ENCODE peak calls at places on chromosomes 1 and 21, in seven cellular contexts. B is activated naive CD8-positive, alpha-beta T cell treated with anti-CD3 and anti-CD28 coated beads, Interleukin-2, amount 50 U/mL, for 16 hours; E is cardiac muscle cell; C is NCI-H510A treated with DMSO at 0.1 percent for 48 hours; Q is activated T-cell treated with anti-CD3 and anti-CD28 coated beads, Interleukin-2, amount 50 U/mL, for 4 hours; Y is hypothalamus; J is GM23248. I is an unnamed sample.
A peak's percentile ranks its signal among the peaks of the same experiment; 100 is the strongest.

GRCh38 chr1:61348025-61348665 is 265.8 kb downstream of the NFIA start:
- DNase-seq in B (no peak), E (no peak), C (peak; percentile 42), Q (no peak), Y (no peak), J (no peak), I (no peak)

GRCh38 chr1:192749349-192749748 is 59.5 kb upstream of the RGS2 start:
- DNase-seq in B (no peak), E (no peak), C (peak; percentile 56), Q (no peak), Y (no peak), J (no peak), I (no peak)

GRCh38 chr21:26850116-26850643 is 5.0 kb upstream of the ADAMTS1 start:
- DNase-seq in B (no peak), E (peak; percentile 76), C (peak; percentile 18), Q (no peak), Y (no peak), J (peak; percentile 60), I (no peak)

GRCh38 chr1:18535391-18536210 is 54.9 kb downstream of the KLHDC7A start:
- DNase-seq in B (no peak), E (no peak), C (peak; percentile 58), Q (no peak), Y (no peak), J (no peak), I (no peak)

GRCh38 chr21:33437140-33437539 is 33.9 kb downstream of the IFNGR2 start:
- DNase-seq in B (no peak), E (no peak), C (no peak), Q (no peak), Y (no peak), J (no peak), I (no peak)

GRCh38 chr1:179228783-179229213 is 679 bp downstream of the ABL2 start:
- DNase-seq in B (no peak), E (peak; percentile 24), C (peak; percentile 32), Q (peak; percentile 17), Y (peak; percentile 35), J (peak; percentile 72), I (peak; percentile 61)

GRCh38 chr1:13651279-13651678 is 48.7 kb upstream of the PRDM2 start:
- DNase-seq in B (no peak), E (peak; percentile 48), C (no peak), Q (no peak), Y (no peak), J (peak; percentile 35), I (no peak)

GRCh38 chr1:246587606-246588005 is 21.4 kb downstream of the CNST start:
- DNase-seq in B (no peak), E (peak; percentile 82), C (no peak), Q (no peak), Y (no peak), J (peak; percentile 81), I (no peak)

GRCh38 chr1:230806552-230806951 is 59.4 kb downstream of the CAPN9 start:
- DNase-seq in B (no peak), E (no peak), C (no peak), Q (no peak), Y (no peak), J (no peak), I (no peak)

GRCh38 chr1:161119379-161120061 is 1.6 kb downstream of the NIT1 start:
- DNase-seq in B (peak; percentile 50), E (peak; percentile 82), C (no peak), Q (peak; percentile 55), Y (no peak), J (peak; percentile 86), I (no peak)

GRCh38 chr1:178538192-178538916 is 25.4 kb downstream of the TEX35 start:
- DNase-seq in B (no peak), E (peak; percentile 52), C (no peak), Q (no peak), Y (no peak), J (peak; percentile 91), I (no peak)

GRCh38 chr1:29389533-29390041 is 153.3 kb downstream of the PTPRU start:
- DNase-seq in B (no peak), E (no peak), C (no peak), Q (no peak), Y (no peak), J (no peak), I (no peak)

GRCh38 chr1:212618466-212619210 is 10.1 kb downstream of the ATF3 start:
- DNase-seq in B (no peak), E (no peak), C (no peak), Q (no peak), Y (no peak), J (peak; percentile 79), I (no peak)

GRCh38 chr1:48202030-48202752 is 20.3 kb upstream of the SLC5A9 start:
- DNase-seq in B (no peak), E (peak; percentile 96), C (peak; percentile 35), Q (peak; percentile 48), Y (peak; percentile 70), J (peak; percentile 93), I (peak; percentile 59)

GRCh38 chr1:205351984-205352713 is 4.6 kb downstream of the KLHDC8A start:
- DNase-seq in B (no peak), E (peak; percentile 40), C (peak; percentile 71), Q (no peak), Y (no peak), J (peak; percentile 55), I (peak; percentile 81)

GRCh38 chr1:24074817-24075725 is 36.9 kb downstream of the MYOM3 start:
- DNase-seq in B (no peak), E (no peak), C (no peak), Q (no peak), Y (no peak), J (no peak), I (no peak)

GRCh38 chr1:3568815-3569435 is 42.4 kb downstream of the MEGF6 start:
- DNase-seq in B (no peak), E (no peak), C (no peak), Q (no peak), Y (no peak), J (no peak), I (no peak)

GRCh38 chr1:28078680-28079626 is 9.5 kb downstream of the EYA3 start:
- DNase-seq in B (no peak), E (peak; percentile 81), C (no peak), Q (no peak), Y (no peak), J (peak; percentile 74), I (no peak)

GRCh38 chr21:35593000-35593502 is 467.3 kb downstream of the SETD4 start:
- DNase-seq in B (no peak), E (peak; percentile 62), C (no peak), Q (no peak), Y (no peak), J (peak; percentile 57), I (no peak)

GRCh38 chr1:155951753-155952504 is 10.5 kb downstream of the RXFP4 start:
- DNase-seq in B (no peak), E (no peak), C (no peak), Q (no peak), Y (no peak), J (no peak), I (no peak)

GRCh38 chr1:153439273-153439672 is 21.2 kb downstream of the S100A7 start:
- DNase-seq in B (no peak), E (no peak), C (no peak), Q (no peak), Y (no peak), J (no peak), I (no peak)

GRCh38 chr1:29122662-29122986 is 1.1 kb downstream of the TMEM200B start:
- DNase-seq in B (no peak), E (peak; percentile 89), C (no peak), Q (no peak), Y (no peak), J (peak; percentile 96), I (peak; percentile 82)

GRCh38 chr1:200905411-200906052 is 10.8 kb downstream of the INAVA start:
- DNase-seq in B (no peak), E (no peak), C (no peak), Q (peak; percentile 23), Y (no peak), J (peak; percentile 20), I (no peak)

GRCh38 chr1:43537423-43538142 is 6.9 kb downstream of the PTPRF start:
- DNase-seq in B (no peak), E (no peak), C (no peak), Q (no peak), Y (no peak), J (no peak), I (no peak)

GRCh38 chr1:39269791-39270342 is 65.4 kb downstream of the MACF1 start:
- DNase-seq in B (no peak), E (peak; percentile 77), C (peak; percentile 99), Q (no peak), Y (no peak), J (peak; percentile 57), I (no peak)

GRCh38 chr21:21232320-21232719 is 234.1 kb downstream of the NCAM2 start:
- DNase-seq in B (no peak), E (peak; percentile 82), C (no peak), Q (no peak), Y (peak; percentile 37), J (peak; percentile 61), I (no peak)

GRCh38 chr21:37758997-37759396 is 157.3 kb downstream of the KCNJ6 start:
- DNase-seq in B (no peak), E (peak; percentile 47), C (peak; percentile 44), Q (no peak), Y (no peak), J (peak; percentile 68), I (no peak)

GRCh38 chr1:175043824-175044223 is 20.6 kb upstream of the MRPS14 start:
- DNase-seq in B (no peak), E (no peak), C (no peak), Q (no peak), Y (no peak), J (no peak), I (no peak)

GRCh38 chr21:45128613-45129226 is 54.3 kb downstream of the ADARB1 start:
- DNase-seq in B (peak; percentile 52), E (peak; percentile 80), C (peak; percentile 10), Q (peak; percentile 73), Y (peak; percentile 65), J (peak; percentile 83), I (no peak)

GRCh38 chr1:111503585-111504060 is at the start of the genes ADORA3 and TMIGD3:
- DNase-seq in B (no peak), E (no peak), C (no peak), Q (no peak), Y (no peak), J (no peak), I (no peak)

GRCh38 chr1:64082459-64082858 is 121.0 kb upstream of the UBE2U start:
- DNase-seq in B (no peak), E (peak; percentile 16), C (no peak), Q (no peak), Y (no peak), J (peak; percentile 87), I (no peak)

GRCh38 chr21:25708467-25709065 is 26.1 kb downstream of the ATP5PF start:
- DNase-seq in B (peak; percentile 6), E (peak; percentile 69), C (peak; percentile 58), Q (peak; percentile 42), Y (peak; percentile 44), J (peak; percentile 53), I (peak; percentile 15)

GRCh38 chr21:40516336-40516735 is 330.6 kb downstream of the DSCAM start:
- DNase-seq in B (no peak), E (no peak), C (no peak), Q (no peak), Y (no peak), J (no peak), I (no peak)

GRCh38 chr1:43711524-43712386 is 4.4 kb downstream of the ST3GAL3 start:
- DNase-seq in B (no peak), E (peak; percentile 84), C (no peak), Q (no peak), Y (no peak), J (peak; percentile 84), I (no peak)

GRCh38 chr1:56502700-56503245 is 76.6 kb downstream of the PLPP3 start:
- DNase-seq in B (no peak), E (peak; percentile 43), C (no peak), Q (no peak), Y (no peak), J (peak; percentile 73), I (no peak)

GRCh38 chr1:9421533-9421873 is 117.8 kb upstream of the SLC25A33 start:
- DNase-seq in B (no peak), E (no peak), C (no peak), Q (no peak), Y (no peak), J (no peak), I (no peak)

I was measured in ovary.